ENCODE peak calls at places on chromosomes 13 and 19, in nine cellular contexts. R is heart left ventricle, V is thoracic aorta, D is neural progenitor cell, S is PC-3, M is PC-9, P is AG04450, E is brain microvascular endothelial cell, T is astrocyte. Y is an unnamed sample. For H3K27me3, the result is how much of the 10 kb centered on the place peaks cover.

GRCh38 chr13:53254495-53254894 is 225.9 kb downstream of the OLFM4 start:
- DNase-seq in R (no peak), V (no peak), D (peak), S (no peak), M (no peak), P (no peak), E (no peak), T (no peak), Y (peak)

GRCh38 chr19:50159078-50159477 is 4.0 kb downstream of the IZUMO2 start:
- DNase-seq in R (no peak), V (no peak), D (no peak), S (no peak), M (no peak), P (no peak), E (no peak), T (no peak), Y (no peak)

GRCh38 chr13:99366075-99366987 is 59.1 kb upstream of the GPR183 start:
- DNase-seq in R (no peak), V (no peak), D (no peak), S (no peak), M (no peak), P (no peak), E (no peak), T (no peak), Y (no peak)

GRCh38 chr19:45125975-45126493 is 33.1 kb downstream of the PPP1R37 start:
- DNase-seq in R (peak), V (no peak), D (peak), S (peak), M (peak), P (peak), E (peak), T (no peak), Y (peak)

GRCh38 chr13:96053003-96053703 is at the start of gene UGGT2:
- DNase-seq in R (peak), V (peak), D (peak), S (peak), M (peak), P (peak), E (peak), T (peak), Y (peak)

GRCh38 chr13:63699948-63700347 is 2284.3 kb upstream of the PCDH20 start:
- DNase-seq in R (no peak), V (no peak), D (no peak), S (no peak), M (no peak), P (no peak), E (no peak), T (no peak), Y (no peak)

GRCh38 chr13:51113969-51114368 is 2.9 kb upstream of the C13orf42 start:
- DNase-seq in R (no peak), V (no peak), D (no peak), S (no peak), M (no peak), P (no peak), E (no peak), T (no peak), Y (no peak)

GRCh38 chr13:92187378-92187989 is 789.1 kb downstream of the GPC5 start:
- DNase-seq in R (no peak), V (no peak), D (peak), S (peak), M (no peak), P (no peak), E (peak), T (peak), Y (peak)

GRCh38 chr13:112932971-112933370 is 36.0 kb upstream of the MCF2L start:
- DNase-seq in R (no peak), V (no peak), D (no peak), S (no peak), M (no peak), P (no peak), E (no peak), T (no peak), Y (no peak)

GRCh38 chr19:41563847-41564514 is 12.0 kb upstream of the CEACAM21 start:
- DNase-seq in R (no peak), V (no peak), D (peak), S (peak), M (no peak), P (no peak), E (no peak), T (no peak), Y (no peak)

GRCh38 chr19:45271709-45272108 is 20.6 kb downstream of the MARK4 start:
- DNase-seq in R (no peak), V (no peak), D (no peak), S (no peak), M (no peak), P (no peak), E (no peak), T (no peak), Y (no peak)

GRCh38 chr13:90256746-90257145 is 1090.7 kb upstream of the MIR17HG start:
- DNase-seq in R (no peak), V (no peak), D (no peak), S (no peak), M (no peak), P (no peak), E (no peak), T (no peak), Y (no peak)

GRCh38 chr19:32779082-32779481 is 59.5 kb downstream of the TDRD12 start:
- DNase-seq in R (no peak), V (no peak), D (no peak), S (no peak), M (no peak), P (no peak), E (no peak), T (no peak), Y (no peak)

GRCh38 chr13:75414036-75414827 is 67.7 kb downstream of the TBC1D4 start:
- DNase-seq in R (no peak), V (no peak), D (no peak), S (no peak), M (no peak), P (no peak), E (no peak), T (no peak), Y (no peak)

GRCh38 chr13:65912516-65912915 is 1317.6 kb downstream of the PCDH9 start:
- DNase-seq in R (no peak), V (no peak), D (no peak), S (no peak), M (no peak), P (no peak), E (no peak), T (no peak), Y (no peak)

GRCh38 chr19:35495107-35496064 is 5.1 kb upstream of the KRTDAP start:
- DNase-seq in R (peak), V (peak), D (peak), S (peak), M (peak), P (peak), E (peak), T (peak), Y (peak)

GRCh38 chr13:103799028-103799427 is 732.8 kb upstream of the SLC10A2 start:
- DNase-seq in R (no peak), V (no peak), D (no peak), S (peak), M (no peak), P (no peak), E (no peak), T (no peak), Y (no peak)

GRCh38 chr19:10712754-10713153 is 5.1 kb upstream of the DNM2 start:
- DNase-seq in R (no peak), V (no peak), D (no peak), S (no peak), M (no peak), P (no peak), E (no peak), T (no peak), Y (no peak)

GRCh38 chr19:12703056-12703455 is 6.6 kb upstream of the FBXW9 start:
- DNase-seq in R (no peak), V (no peak), D (peak), S (peak), M (peak), P (no peak), E (no peak), T (peak), Y (no peak)
- H3K27ac ChIP-seq in R (no peak), V (no peak), D (peak), S (no peak), M (no peak), P (no peak), E (no peak), T (no peak), Y (no peak)

GRCh38 chr13:25062479-25062878 is 33.5 kb upstream of the PABPC3 start:
- DNase-seq in R (no peak), V (no peak), D (no peak), S (peak), M (no peak), P (no peak), E (no peak), T (no peak), Y (no peak)
- TF ChIP-seq CTCF in R (no peak), V (no peak), D (no peak), S (peak), M (no peak), P (no peak), E (no peak), T (no peak), Y (no peak)

DNA sequence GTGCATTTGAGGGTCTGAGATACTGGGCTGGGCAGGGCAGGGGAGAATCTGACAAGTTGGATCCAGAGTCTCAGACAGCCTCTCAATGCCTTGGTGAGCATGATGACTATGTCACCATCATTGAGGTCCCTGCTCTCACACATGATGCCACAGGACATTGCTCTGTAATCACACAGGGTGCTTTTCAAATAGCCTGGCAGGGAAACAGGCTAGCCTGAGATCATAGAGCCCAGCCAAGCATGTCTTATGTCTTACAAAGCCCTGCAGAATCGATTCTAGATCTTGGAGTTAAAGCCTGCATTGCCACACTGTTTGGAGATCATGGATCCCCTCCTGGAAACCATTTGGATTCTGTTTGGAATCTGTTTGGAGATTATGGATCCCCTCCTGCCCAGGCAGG is 5.3 kb downstream of the KCNN1 start:
- DNase-seq in R (no peak), V (no peak), D (no peak), S (no peak), M (no peak), P (no peak), E (no peak), T (no peak), Y (no peak)
- H3K27me3 ChIP-seq in R (under half), V (under half), D (under half), S (under half), M (under half), P (under half), E (under half), T (under half), Y (under half)

GRCh38 chr19:1383311-1384084 is at the start of gene NDUFS7:
- DNase-seq in R (peak), V (peak), D (peak), S (peak), M (peak), P (peak), E (peak), T (peak), Y (peak)

GRCh38 chr19:1383014-1383310 is 745 bp upstream of the NDUFS7 start:
- DNase-seq in R (no peak), V (no peak), D (no peak), S (no peak), M (no peak), P (no peak), E (no peak), T (peak), Y (no peak)

GRCh38 chr19:1384085-1384462 is 367 bp downstream of the NDUFS7 start:
- DNase-seq in R (no peak), V (no peak), D (no peak), S (no peak), M (no peak), P (no peak), E (no peak), T (no peak), Y (no peak)

GRCh38 chr19:1385816-1386215 is 2.1 kb downstream of the NDUFS7 start:
- DNase-seq in R (peak), V (no peak), D (no peak), S (no peak), M (no peak), P (no peak), E (no peak), T (no peak), Y (no peak)

DNA sequence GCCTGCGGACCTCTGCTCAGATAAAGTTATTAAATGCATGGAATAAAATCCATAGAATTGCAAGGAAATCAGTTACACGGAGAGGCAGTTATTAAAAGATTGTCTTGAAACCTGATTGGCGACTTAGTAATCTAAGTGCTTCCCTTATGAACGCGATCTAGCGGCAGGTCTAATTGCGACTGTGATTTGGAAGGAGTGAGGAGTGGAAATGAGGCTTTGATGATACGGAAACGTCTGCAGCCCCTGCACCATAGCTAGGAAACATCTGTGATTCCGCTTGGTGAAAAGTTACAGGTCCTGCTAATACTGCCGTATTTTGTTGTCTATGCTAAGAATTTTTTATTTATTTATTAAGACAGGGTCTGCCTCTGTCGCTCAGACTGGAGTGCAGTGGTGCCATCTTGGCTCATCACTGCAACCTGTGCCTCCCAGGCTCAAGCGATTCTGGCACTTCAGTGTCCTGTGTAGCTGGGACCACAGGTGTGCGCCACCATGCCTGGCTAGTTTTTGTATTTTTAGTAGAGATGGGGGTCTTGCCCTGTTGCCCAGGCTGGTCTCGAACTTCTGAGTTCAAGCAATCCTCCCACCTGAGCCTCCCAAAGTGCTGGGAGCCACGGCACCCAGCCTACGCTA is 887 bp downstream of the NDUFS7 start:
- DNase-seq in R (no peak), V (no peak), D (no peak), S (no peak), M (no peak), P (no peak), E (no peak), T (no peak), Y (no peak)
- H3K27ac ChIP-seq in R (peak), V (peak), D (no peak), S (peak), M (no peak), P (no peak), E (no peak), T (no peak), Y (peak)

DNA sequence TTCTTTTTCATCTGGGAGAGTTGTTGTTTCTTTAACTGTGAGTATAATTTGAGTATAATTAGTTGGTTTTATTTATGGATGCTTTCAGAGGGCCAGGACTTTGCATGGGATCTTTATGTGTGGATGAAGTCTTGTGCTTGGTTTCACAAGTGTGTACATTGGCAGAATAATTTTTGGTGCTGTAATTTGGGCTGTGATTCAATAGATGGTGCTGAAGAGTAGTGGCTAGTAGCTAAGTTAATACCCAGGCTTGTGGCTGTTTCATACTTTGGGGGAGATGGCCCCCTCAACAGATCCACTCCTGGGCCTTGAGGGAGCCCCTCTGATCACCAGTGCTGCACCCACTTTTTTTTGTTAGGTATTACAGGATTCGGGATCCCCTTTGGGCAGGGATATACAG is 1142.4 kb downstream of the SLITRK1 start:
- DNase-seq in R (no peak), V (no peak), D (no peak), S (peak), M (no peak), P (no peak), E (peak), T (no peak), Y (no peak)
- TF ChIP-seq CTCF in R (no peak), V (no peak), D (peak), S (peak), M (no peak), P (peak), E (peak), T (no peak), Y (no peak)

GRCh38 chr19:8846819-8847218 is 14.6 kb downstream of the MBD3L1 start:
- DNase-seq in R (no peak), V (no peak), D (no peak), S (no peak), M (no peak), P (no peak), E (no peak), T (no peak), Y (no peak)
- H3K27me3 ChIP-seq in R (under half), V (under half), D (under half), S (under half), M (under half), P (under half), E (under half), T (under half), Y (under half)

GRCh38 chr19:5618591-5618990 is 4.0 kb downstream of the SAFB2 start:
- DNase-seq in R (no peak), V (no peak), D (no peak), S (no peak), M (no peak), P (no peak), E (no peak), T (no peak), Y (no peak)
- H3K27ac ChIP-seq in R (no peak), V (no peak), D (no peak), S (no peak), M (no peak), P (no peak), E (no peak), T (no peak), Y (no peak)

GRCh38 chr19:48826606-48827020 is 9.7 kb downstream of the HSD17B14 start:
- DNase-seq in R (no peak), V (no peak), D (peak), S (no peak), M (no peak), P (no peak), E (no peak), T (no peak), Y (peak)
- TF ChIP-seq CTCF in R (no peak), V (no peak), D (peak), S (peak), M (peak), P (peak), E (peak), T (no peak), Y (peak)

DNA sequence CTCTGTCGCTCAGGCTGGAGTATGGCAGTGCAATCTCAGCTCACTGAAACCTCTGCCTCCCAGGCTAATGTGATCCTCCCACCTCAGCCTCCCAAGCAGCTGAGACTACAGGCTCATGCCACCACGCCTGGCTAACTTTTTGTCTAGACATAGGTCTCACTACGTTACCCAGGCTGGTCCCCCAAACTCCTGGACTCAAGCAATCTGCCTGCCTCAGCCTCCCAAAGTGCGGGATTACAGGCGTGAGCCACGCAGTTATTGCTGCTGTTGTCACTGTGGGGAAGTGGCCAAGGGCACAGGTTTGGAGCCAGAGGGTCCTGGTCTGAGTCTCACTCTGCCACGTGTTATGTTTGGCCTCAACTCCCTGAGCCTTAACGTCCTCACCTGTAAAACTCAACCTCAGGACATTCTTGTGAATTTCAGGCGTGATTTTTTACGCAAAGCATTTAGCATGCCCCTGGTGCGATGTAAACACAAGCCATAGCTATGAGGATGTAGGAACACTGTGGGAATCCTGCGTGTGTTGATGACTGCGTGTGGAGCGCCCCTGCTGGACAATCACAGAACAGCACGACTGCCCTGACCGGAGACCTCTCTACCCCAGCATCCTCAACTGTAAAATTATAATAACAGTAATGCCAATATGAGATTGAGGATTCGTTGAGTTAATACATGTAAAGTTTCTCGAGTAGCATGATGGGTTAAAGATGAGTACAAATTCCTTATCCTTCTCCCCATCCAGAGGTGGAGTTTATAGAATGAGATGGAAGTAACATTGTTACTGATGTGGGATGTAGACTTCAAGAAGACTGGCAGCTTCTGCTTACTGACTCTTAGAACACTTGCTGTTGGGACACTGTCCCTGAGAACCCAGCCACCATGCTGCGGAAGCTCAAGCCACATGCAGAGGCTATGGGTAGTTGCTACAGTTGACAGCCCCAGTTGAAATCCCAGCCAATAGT is 41.8 kb upstream of the PNMA8B start:
- DNase-seq in R (peak), V (no peak), D (peak), S (peak), M (no peak), P (no peak), E (peak), T (no peak), Y (peak)
- H3K27me3 ChIP-seq in R (under half), V (under half), D (under half), S (under half), M (under half), P (under half), E (under half), T (under half), Y (under half)

Y was measured in body of pancreas.